ENCODE peak calls at places on chromosome 20, in ten cellular contexts. C is stimulated activated CD8-positive, alpha-beta memory T cell treated with anti-CD3 and anti-CD28 coated beads, Interleukin-15, amount 100 ng/mL, for 48 hours; L is lung; D is CD8-positive, alpha-beta memory T cell; H is left colon; F is HAP-1; J is SHP77 treated with DMSO at 0.1 percent for 48 hours; P is NCI-H526; X is endothelial cell; B is T-helper 17 cell. V is an unnamed sample.

GRCh38 chr20:41670631-41671030 is 52.5 kb upstream of the CHD6 start:
- DNase-seq in D (no peak), C (no peak), L (no peak), X (no peak), B (no peak), F (no peak), J (no peak), P (no peak), H (no peak), V (no peak)

GRCh38 chr20:42361402-42361801 is 743.2 kb upstream of the CHD6 start:
- DNase-seq in F (no peak), L (no peak), J (no peak), H (no peak), P (no peak), D (no peak), X (no peak), B (no peak), C (no peak), V (no peak)

GRCh38 chr20:22863881-22864280 is 171.2 kb upstream of the SSTR4 start:
- DNase-seq in C (no peak), F (no peak), D (no peak), H (no peak), X (no peak), J (no peak), L (no peak), B (no peak), P (no peak), V (no peak)

GRCh38 chr20:50410343-50410742 is 99.8 kb upstream of the PTPN1 start:
- DNase-seq in D (no peak), H (no peak), P (no peak), C (no peak), J (no peak), F (no peak), L (no peak), B (no peak), X (no peak), V (no peak)

GRCh38 chr20:58570181-58570859 is 55.1 kb upstream of the APCDD1L start:
- DNase-seq in C (no peak), L (no peak), J (no peak), X (no peak), D (no peak), H (no peak), B (no peak), P (no peak), F (no peak), V (peak)

GRCh38 chr20:49924247-49924646 is 8.9 kb upstream of the SPATA2 start:
- DNase-seq in H (no peak), J (no peak), X (no peak), F (no peak), P (no peak), L (no peak), C (no peak), B (no peak), D (no peak), V (no peak)

GRCh38 chr20:62318411-62319345 is 15.9 kb downstream of the ADRM1 start:
- DNase-seq in F (no peak), J (no peak), B (no peak), P (no peak), D (no peak), L (no peak), X (no peak), C (no peak), H (no peak), V (no peak)

GRCh38 chr20:10554285-10554684 is 119.2 kb downstream of the SLX4IP start:
- DNase-seq in J (no peak), H (no peak), D (no peak), F (no peak), C (no peak), P (no peak), L (no peak), X (no peak), B (no peak), V (no peak)

GRCh38 chr20:57508381-57508780 is 16.6 kb downstream of the CTCFL start:
- DNase-seq in C (no peak), L (no peak), H (no peak), J (no peak), F (no peak), B (no peak), X (no peak), D (no peak), P (peak), V (no peak)

GRCh38 chr20:45406260-45407066 is 1.6 kb upstream of the DBNDD2 start:
- DNase-seq in D (peak), P (peak), L (peak), J (peak), H (peak), C (no peak), F (peak), B (peak), X (peak), V (peak)

GRCh38 chr20:37314099-37314498 is 24.6 kb downstream of the MANBAL start:
- DNase-seq in J (no peak), L (no peak), P (no peak), F (no peak), X (no peak), B (no peak), H (peak), C (no peak), D (no peak), V (no peak)

GRCh38 chr20:38214256-38214870 is 46.2 kb downstream of the KIAA1755 start:
- DNase-seq in F (no peak), D (no peak), J (no peak), L (no peak), X (no peak), B (no peak), H (no peak), C (no peak), P (no peak), V (no peak)

GRCh38 chr20:4065405-4065841 is 50.1 kb upstream of the RNF24 start:
- DNase-seq in C (no peak), F (no peak), X (no peak), H (no peak), J (no peak), B (no peak), L (no peak), P (no peak), D (no peak), V (peak)

GRCh38 chr20:37987602-37988290 is 45.5 kb downstream of the TTI1 start:
- DNase-seq in L (no peak), H (no peak), C (no peak), F (no peak), J (no peak), B (no peak), D (no peak), X (no peak), P (no peak), V (no peak)

GRCh38 chr20:753897-754635 is 14.2 kb downstream of the SLC52A3 start:
- DNase-seq in B (no peak), C (no peak), J (no peak), P (peak), L (no peak), H (no peak), D (no peak), F (no peak), X (no peak), V (no peak)

GRCh38 chr20:56566621-56567020 is 33.6 kb downstream of the FAM209B start:
- DNase-seq in C (no peak), J (peak), X (no peak), P (no peak), D (no peak), B (no peak), H (no peak), F (peak), L (no peak), V (no peak)

GRCh38 chr20:1841554-1842140 is 53.6 kb upstream of the SIRPA start:
- DNase-seq in C (no peak), X (no peak), J (no peak), L (no peak), B (no peak), H (peak), D (no peak), P (no peak), F (no peak), V (peak)

GRCh38 chr20:62699741-62700140 is 8.9 kb upstream of the NTSR1 start:
- DNase-seq in X (no peak), B (no peak), D (no peak), H (no peak), L (no peak), C (no peak), J (no peak), F (no peak), P (no peak), V (no peak)

GRCh38 chr20:22556565-22557056 is 27.8 kb downstream of the FOXA2 start:
- DNase-seq in H (no peak), C (no peak), D (no peak), P (no peak), F (no peak), X (no peak), B (no peak), J (no peak), L (peak), V (no peak)

GRCh38 chr20:14700641-14700965 is 363.2 kb upstream of the FLRT3 start:
- DNase-seq in L (no peak), C (no peak), P (peak), H (no peak), B (no peak), X (no peak), J (no peak), D (no peak), F (no peak), V (peak)

GRCh38 chr20:63538204-63539091 is 1.3 kb upstream of the PTK6 start:
- DNase-seq in X (peak), F (no peak), J (no peak), D (no peak), P (peak), B (peak), L (peak), H (peak), C (no peak), V (no peak)

GRCh38 chr20:1907586-1907985 is 12.4 kb downstream of the SIRPA start:
- DNase-seq in B (no peak), H (no peak), F (no peak), L (no peak), C (no peak), J (no peak), X (no peak), P (no peak), D (no peak), V (peak)

GRCh38 chr20:13142143-13142542 is 78.9 kb upstream of the ISM1 start:
- DNase-seq in P (no peak), L (no peak), F (no peak), X (no peak), H (no peak), J (no peak), B (no peak), C (no peak), D (no peak), V (peak)

GRCh38 chr20:9087531-9088217 is 18.8 kb downstream of the PLCB4 start:
- DNase-seq in C (no peak), L (no peak), D (no peak), F (no peak), P (no peak), X (no peak), B (no peak), J (peak), H (no peak), V (no peak)

GRCh38 chr20:51386586-51386985 is 155.9 kb downstream of the NFATC2 start:
- DNase-seq in H (no peak), D (peak), J (no peak), F (no peak), P (peak), L (no peak), C (peak), X (no peak), B (no peak), V (no peak)

GRCh38 chr20:48458601-48459385 is 369.0 kb downstream of the PREX1 start:
- DNase-seq in P (no peak), H (no peak), D (no peak), X (no peak), C (no peak), L (no peak), B (no peak), F (no peak), J (no peak), V (no peak)

GRCh38 chr20:22425344-22426295 is 158.8 kb downstream of the FOXA2 start:
- DNase-seq in B (no peak), D (no peak), F (no peak), P (no peak), X (no peak), L (no peak), J (no peak), H (no peak), C (no peak), V (no peak)

GRCh38 chr20:31956556-31957220 is 4.8 kb upstream of the PDRG1 start:
- DNase-seq in F (no peak), L (no peak), C (no peak), J (no peak), D (no peak), P (no peak), B (no peak), X (no peak), H (no peak), V (no peak)

V was measured in fibroblast of gingiva.